ENCODE peak calls at places on chromosome 21, in five cellular contexts. N is heart left ventricle; G is OCI-LY7; Q is brain microvascular endothelial cell; U is CD8-positive, alpha-beta memory T cell. E is an unnamed sample.

GRCh38 chr21:25313891-25314646 is 293.2 kb downstream of the MRPL39 start:
- DNase-seq in G (no peak), U (no peak), Q (peak), N (no peak), E (no peak)

GRCh38 chr21:14956826-14957225 is 108.0 kb downstream of the NRIP1 start:
- DNase-seq in Q (peak), G (no peak), N (no peak), U (no peak), E (no peak)

GRCh38 chr21:28439852-28440251 is 552.8 kb downstream of the LTN1 start:
- DNase-seq in Q (no peak), N (no peak), U (no peak), G (no peak), E (no peak)

GRCh38 chr21:18741954-18742353 is 338.4 kb upstream of the TMPRSS15 start:
- DNase-seq in U (no peak), Q (no peak), G (no peak), N (no peak), E (no peak)

GRCh38 chr21:16891821-16892220 is 621.0 kb upstream of the CXADR start:
- DNase-seq in Q (peak), N (no peak), G (no peak), U (no peak), E (no peak)

GRCh38 chr21:27769763-27770162 is 802.9 kb upstream of the ADAMTS5 start:
- DNase-seq in N (no peak), G (no peak), U (no peak), Q (no peak), E (no peak)

GRCh38 chr21:31161157-31161556 is 122.9 kb upstream of the KRTAP19-8 start:
- DNase-seq in U (no peak), N (no peak), Q (no peak), G (no peak), E (peak)

GRCh38 chr21:16533692-16534407 is 804.1 kb downstream of the USP25 start:
- DNase-seq in G (no peak), U (no peak), N (no peak), Q (no peak), E (no peak)

GRCh38 chr21:28473530-28474225 is 519.0 kb downstream of the LTN1 start:
- DNase-seq in U (no peak), N (no peak), Q (no peak), G (no peak), E (no peak)

GRCh38 chr21:26918318-26919065 is 48.4 kb downstream of the ADAMTS5 start:
- DNase-seq in G (no peak), U (no peak), Q (peak), N (no peak), E (no peak)

GRCh38 chr21:46157987-46158451 is 2.6 kb upstream of the FTCD start:
- DNase-seq in Q (no peak), G (no peak), N (no peak), U (no peak), E (no peak)

GRCh38 chr21:27201197-27201596 is 234.3 kb upstream of the ADAMTS5 start:
- DNase-seq in N (no peak), Q (peak), U (no peak), G (no peak), E (no peak)

GRCh38 chr21:31258073-31258472 is 86.0 kb downstream of the TIAM1 start:
- DNase-seq in U (no peak), Q (no peak), G (no peak), N (no peak), E (no peak)

GRCh38 chr21:17513214-17514123 is 626 bp downstream of the CXADR start:
- DNase-seq in G (peak), U (peak), Q (peak), N (peak), E (peak)

GRCh38 chr21:26148834-26149354 is 21.7 kb downstream of the APP start:
- DNase-seq in N (no peak), U (no peak), Q (peak), G (no peak), E (no peak)

GRCh38 chr21:15141236-15141970 is 76.6 kb upstream of the NRIP1 start:
- DNase-seq in G (no peak), Q (no peak), U (no peak), N (no peak), E (no peak)

GRCh38 chr21:20661745-20662470 is 336.3 kb upstream of the NCAM2 start:
- DNase-seq in U (no peak), Q (no peak), G (no peak), N (no peak), E (no peak)

GRCh38 chr21:33070921-33071877 is 1.3 kb downstream of the OLIG1 start:
- DNase-seq in N (no peak), Q (no peak), G (no peak), U (no peak), E (no peak)

GRCh38 chr21:27423073-27423472 is 456.2 kb upstream of the ADAMTS5 start:
- DNase-seq in U (no peak), Q (peak), G (no peak), N (peak), E (no peak)

GRCh38 chr21:17858764-17859163 is 39.6 kb upstream of the C21orf91 start:
- DNase-seq in Q (no peak), G (no peak), N (no peak), U (no peak), E (peak)

GRCh38 chr21:14918542-14918941 is 146.3 kb downstream of the NRIP1 start:
- DNase-seq in Q (no peak), N (no peak), G (no peak), U (no peak), E (no peak)

GRCh38 chr21:31420988-31421387 is 76.9 kb upstream of the TIAM1 start:
- DNase-seq in N (no peak), G (no peak), Q (no peak), U (no peak), E (no peak)

GRCh38 chr21:28431022-28431421 is 561.7 kb downstream of the LTN1 start:
- DNase-seq in G (no peak), N (no peak), Q (peak), U (no peak), E (no peak)

GRCh38 chr21:17370263-17370662 is 142.6 kb upstream of the CXADR start:
- DNase-seq in G (no peak), Q (no peak), U (no peak), N (no peak), E (no peak)

GRCh38 chr21:14086553-14086952 is 124.2 kb downstream of the LIPI start:
- DNase-seq in G (no peak), Q (no peak), N (no peak), U (no peak), E (no peak)

GRCh38 chr21:41602511-41602910 is 94.6 kb upstream of the TMPRSS2 start:
- DNase-seq in U (no peak), N (no peak), G (no peak), Q (no peak), E (no peak)

GRCh38 chr21:46355161-46356004 is 31.4 kb downstream of the PCNT start:
- DNase-seq in Q (no peak), G (no peak), U (peak), N (no peak), E (no peak)

GRCh38 chr21:41251961-41252642 is 64.5 kb upstream of the FAM3B start:
- DNase-seq in U (no peak), Q (peak), N (no peak), G (no peak), E (no peak)

GRCh38 chr21:31974454-31974985 is 101.7 kb downstream of the HUNK start:
- DNase-seq in G (peak), N (no peak), U (peak), Q (no peak), E (no peak)

GRCh38 chr21:33268736-33269441 is 2.7 kb downstream of the IL10RB start:
- DNase-seq in G (peak), N (peak), Q (no peak), U (no peak), E (no peak)

GRCh38 chr21:41612674-41613250 is 104.8 kb upstream of the TMPRSS2 start:
- DNase-seq in G (peak), N (peak), U (no peak), Q (peak), E (peak)

GRCh38 chr21:46092026-46092764 is 5.7 kb upstream of the COL6A2 start:
- DNase-seq in Q (peak), G (no peak), U (no peak), N (peak), E (no peak)

GRCh38 chr21:27569831-27570230 is 602.9 kb upstream of the ADAMTS5 start:
- DNase-seq in G (no peak), Q (no peak), U (no peak), N (no peak), E (no peak)

GRCh38 chr21:14114251-14114650 is 96.5 kb downstream of the LIPI start:
- DNase-seq in G (no peak), Q (no peak), U (no peak), N (no peak), E (no peak)

GRCh38 chr21:41444703-41445464 is 18.8 kb downstream of the MX1 start:
- DNase-seq in N (no peak), G (no peak), Q (no peak), U (no peak), E (no peak)

GRCh38 chr21:15775981-15776380 is 46.2 kb downstream of the USP25 start:
- DNase-seq in U (no peak), Q (peak), G (no peak), N (no peak), E (no peak)

DNA sequence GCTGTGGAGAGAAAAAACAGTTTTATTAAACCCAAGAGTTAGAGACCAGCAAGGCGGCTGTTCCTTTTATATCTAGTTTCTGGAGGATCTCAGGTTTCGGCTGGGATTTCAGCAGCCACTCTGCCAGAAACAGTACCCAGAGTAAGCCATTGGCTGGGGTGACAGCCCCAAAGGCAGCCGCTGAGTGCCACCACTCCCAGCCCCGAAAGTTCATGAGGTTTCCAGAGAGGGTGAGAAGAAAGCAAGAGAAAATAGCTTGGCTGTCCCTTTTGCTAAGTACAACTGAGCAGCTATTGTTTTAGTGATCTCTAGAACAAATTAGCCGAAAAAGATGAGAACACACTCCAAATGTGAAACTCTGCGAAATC is 1.2 kb downstream of the SH3BGR start:
- DNase-seq in Q (no peak), N (peak), G (no peak), U (no peak), E (peak)
- H3K27ac ChIP-seq in Q (no peak), N (peak), G (no peak), U (no peak), E (peak)

GRCh38 chr21:36479415-36480402 is at the start of gene CLDN14:
- DNase-seq in G (no peak), U (no peak), N (no peak), Q (no peak), E (no peak)
- H3K27ac ChIP-seq in G (no peak), U (no peak), N (no peak), Q (peak), E (no peak)

DNA sequence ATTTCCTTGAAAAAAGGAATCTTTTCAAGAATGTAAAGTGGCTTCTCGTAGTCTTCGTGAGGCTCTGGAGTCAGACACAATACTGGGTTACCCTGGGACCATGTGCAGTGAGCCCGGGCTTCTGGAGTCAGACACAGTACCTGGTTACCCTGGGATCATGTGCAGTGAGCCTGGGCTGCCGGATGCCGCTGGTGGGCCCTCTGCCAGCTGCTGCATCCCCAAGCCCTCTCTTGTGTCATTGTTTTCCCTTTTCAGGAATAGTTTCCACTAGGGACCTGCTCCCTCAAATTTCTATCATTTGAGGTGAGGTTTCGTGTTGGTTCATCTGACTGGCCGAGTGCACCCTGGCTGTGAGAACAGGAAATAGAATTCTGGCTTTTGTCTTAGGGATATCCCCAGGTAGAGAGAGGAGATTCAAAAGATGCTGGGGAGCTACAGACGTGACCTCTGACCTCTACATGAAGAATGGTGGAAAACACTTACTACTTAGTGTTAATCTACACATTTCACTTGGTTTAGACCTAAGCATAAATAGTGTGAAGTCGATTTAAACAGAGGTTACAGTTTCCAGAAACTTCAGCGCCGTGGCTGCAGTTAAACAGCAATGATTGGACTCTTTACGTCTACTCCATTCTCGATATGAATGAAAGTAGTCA is 10.6 kb downstream of the ADARB1 start:
- DNase-seq in N (no peak), Q (no peak), U (no peak), G (no peak), E (no peak)
- H3K27ac ChIP-seq in N (no peak), Q (no peak), U (no peak), G (no peak), E (no peak)

DNA sequence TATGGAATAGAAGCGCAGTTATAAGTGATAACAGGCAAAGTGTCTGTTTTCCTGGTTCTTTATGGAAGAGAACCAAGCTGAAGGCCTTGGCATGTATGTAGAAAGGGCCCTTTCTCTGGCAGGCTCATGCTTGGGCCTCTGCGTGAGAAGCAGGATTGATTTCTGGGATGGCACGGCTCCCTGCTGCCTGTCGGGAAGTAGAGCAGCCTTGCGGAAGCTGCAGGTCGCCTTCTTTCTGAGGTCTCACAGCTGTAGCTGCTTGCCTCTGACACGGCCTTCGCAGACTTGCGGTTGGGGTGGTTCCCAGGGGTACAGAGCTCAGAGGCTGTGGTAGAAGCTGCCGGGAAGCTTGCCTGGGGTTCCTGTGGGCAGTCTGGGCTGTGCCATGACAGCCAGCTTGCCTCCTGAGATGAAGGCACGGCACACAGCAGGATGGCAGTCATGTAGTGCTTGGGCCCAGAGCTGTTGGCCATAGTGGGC is 39.4 kb downstream of the TRAPPC10 start:
- DNase-seq in U (no peak), N (peak), G (no peak), Q (peak), E (peak)
- H3K27ac ChIP-seq in U (no peak), N (peak), G (no peak), Q (peak), E (peak)

DNA sequence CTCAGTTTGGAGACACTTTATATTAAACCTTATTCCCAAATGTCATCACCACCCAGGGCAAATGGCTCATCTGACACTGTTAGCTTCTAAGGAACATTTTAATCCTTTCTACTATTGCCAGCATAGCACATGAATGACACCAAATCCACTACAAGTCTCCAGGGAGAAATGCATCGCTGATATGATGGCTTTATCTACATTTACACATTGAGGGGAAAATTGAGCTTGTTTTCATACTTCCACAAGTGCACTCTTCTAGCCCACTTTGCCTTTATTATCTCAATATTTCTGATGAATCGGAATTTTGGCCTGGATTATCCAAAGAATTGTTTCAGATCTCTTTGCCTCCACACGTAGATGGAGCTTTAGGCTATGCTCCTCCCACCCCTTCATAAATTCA is 75.4 kb downstream of the RUNX1 start:
- DNase-seq in Q (no peak), U (no peak), N (no peak), G (no peak), E (no peak)
- H3K27ac ChIP-seq in Q (no peak), U (no peak), N (no peak), G (no peak), E (no peak)

DNA sequence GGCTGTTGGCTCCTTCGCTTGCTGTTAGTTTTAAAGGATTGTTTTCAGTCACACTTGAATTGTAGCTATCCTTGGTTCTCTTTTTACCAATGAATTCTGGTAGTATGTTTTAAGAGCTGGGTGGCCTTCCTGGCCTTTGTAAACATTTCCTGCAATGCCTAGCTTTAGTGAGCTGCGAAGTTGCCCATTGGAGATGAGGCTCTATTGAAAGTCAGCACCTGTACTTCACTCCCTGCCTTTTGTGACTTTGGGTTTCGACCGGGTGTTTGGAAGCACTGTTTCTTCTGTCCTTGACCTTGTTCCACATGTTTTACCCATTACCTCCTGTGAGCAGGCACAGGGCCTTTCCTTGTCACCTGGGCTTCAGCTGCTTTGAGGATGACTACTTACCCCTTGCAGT is 64.7 kb downstream of the DYRK1A start:
- DNase-seq in G (no peak), Q (no peak), N (no peak), U (no peak), E (no peak)
- H3K27ac ChIP-seq in G (no peak), Q (no peak), N (peak), U (no peak), E (no peak)

DNA sequence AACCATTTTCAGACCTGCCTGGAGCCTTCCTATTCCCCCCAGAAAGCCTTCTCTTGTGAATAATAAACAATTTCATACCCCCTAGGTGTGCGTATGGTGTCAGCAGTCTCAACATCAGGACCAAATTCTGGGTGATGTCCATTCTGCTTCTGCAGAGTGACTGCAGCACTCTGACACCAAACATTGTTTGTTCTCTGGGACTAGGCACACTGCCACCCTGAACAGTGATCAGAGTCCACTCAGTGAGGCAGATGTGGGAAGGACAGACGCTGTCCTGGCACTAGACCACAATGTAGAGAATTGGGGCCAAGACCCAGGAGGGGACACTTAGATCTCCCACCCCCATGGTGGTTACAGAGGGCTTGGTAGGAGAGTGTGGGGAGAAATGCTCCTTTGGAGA is 175.1 kb downstream of the BACH1 start:
- DNase-seq in N (no peak), U (no peak), Q (no peak), G (no peak), E (no peak)
- H3K27ac ChIP-seq in N (no peak), U (no peak), Q (no peak), G (no peak), E (no peak)

GRCh38 chr21:42939581-42940413 is 14.4 kb upstream of the ERVH48-1 start:
- DNase-seq in Q (peak), G (no peak), N (peak), U (no peak), E (no peak)

GRCh38 chr21:42942244-42942643 is 16.8 kb upstream of the ERVH48-1 start:
- DNase-seq in U (no peak), N (no peak), G (no peak), Q (no peak), E (no peak)

GRCh38 chr21:42941696-42942085 is 16.3 kb upstream of the ERVH48-1 start:
- DNase-seq in U (no peak), G (no peak), N (no peak), Q (no peak), E (no peak)

GRCh38 chr21:42937960-42938580 is 12.6 kb upstream of the ERVH48-1 start:
- DNase-seq in N (no peak), U (no peak), Q (no peak), G (no peak), E (no peak)
- H3K27ac ChIP-seq in N (no peak), U (no peak), Q (no peak), G (peak), E (no peak)

E was measured in substantia nigra.